ENCODE peak calls at places on chromosome 21, in nine cellular contexts. I is tibial artery; G is right cardiac atrium; Y is choroid plexus epithelial cell; O is activated naive CD4-positive, alpha-beta T cell; C is AG20443; R is brain microvascular endothelial cell; M is stimulated activated CD4-positive, alpha-beta T cell treated with anti-CD3 and anti-CD28 coated beads, Interleukin-2, amount 100 ng/mL, for 48 hours; L is cardiac muscle cell. B is an unnamed sample.

GRCh38 chr21:20943476-20944085 is 54.6 kb upstream of the NCAM2 start:
- DNase-seq in L (no peak), G (no peak), C (no peak), M (no peak), I (no peak), O (no peak), Y (no peak), R (no peak), B (no peak)

GRCh38 chr21:46559291-46559983 is 45.4 kb downstream of the S100B start:
- DNase-seq in L (peak), M (peak), R (no peak), I (no peak), Y (no peak), O (no peak), C (no peak), G (no peak), B (no peak)

GRCh38 chr21:29077651-29078090 is 4.2 kb upstream of the CCT8 start:
- DNase-seq in G (no peak), O (no peak), R (no peak), M (no peak), L (no peak), Y (peak), I (no peak), C (peak), B (no peak)

GRCh38 chr21:33197546-33197945 is 32.2 kb upstream of the IFNAR2 start:
- DNase-seq in L (peak), C (no peak), Y (no peak), I (no peak), O (no peak), G (peak), R (no peak), M (no peak), B (no peak)

GRCh38 chr21:42764443-42764760 is 111.0 kb downstream of the PDE9A start:
- DNase-seq in R (no peak), O (no peak), Y (no peak), G (no peak), I (no peak), L (no peak), M (no peak), C (no peak), B (no peak)

GRCh38 chr21:43864313-43864805 is 664 bp upstream of the AGPAT3 start:
- DNase-seq in O (no peak), R (no peak), C (peak), G (peak), I (no peak), L (peak), Y (no peak), M (peak), B (peak)

GRCh38 chr21:15063081-15063820 is 1.5 kb downstream of the NRIP1 start:
- DNase-seq in I (no peak), O (peak), R (no peak), Y (peak), G (no peak), L (peak), M (peak), C (no peak), B (no peak)

GRCh38 chr21:31117046-31117916 is 79.0 kb upstream of the KRTAP19-8 start:
- DNase-seq in C (peak), M (no peak), G (no peak), R (peak), O (no peak), I (no peak), Y (peak), L (no peak), B (no peak)

GRCh38 chr21:17455451-17455850 is 57.4 kb upstream of the CXADR start:
- DNase-seq in C (no peak), R (no peak), Y (no peak), I (no peak), G (no peak), O (no peak), L (no peak), M (no peak), B (no peak)

GRCh38 chr21:25350056-25350455 is 257.2 kb downstream of the MRPL39 start:
- DNase-seq in O (no peak), L (peak), G (no peak), M (peak), Y (peak), I (no peak), R (peak), C (peak), B (no peak)

GRCh38 chr21:44370027-44370735 is 16.8 kb downstream of the TRPM2 start:
- DNase-seq in R (peak), M (no peak), O (no peak), G (no peak), Y (peak), I (no peak), C (peak), L (peak), B (no peak)

GRCh38 chr21:33848252-33848953 is 67.2 kb downstream of the ATP5PO start:
- DNase-seq in M (no peak), G (no peak), L (no peak), O (no peak), Y (no peak), C (no peak), R (no peak), I (no peak), B (no peak)

GRCh38 chr21:37365657-37366487 is 701 bp upstream of the DYRK1A start:
- DNase-seq in R (peak), C (peak), Y (peak), I (peak), G (peak), O (peak), M (peak), L (peak), B (no peak)

GRCh38 chr21:44916965-44917364 is 3.7 kb downstream of the ITGB2 start:
- DNase-seq in R (no peak), L (no peak), I (no peak), G (no peak), C (no peak), O (no peak), M (no peak), Y (no peak), B (no peak)

GRCh38 chr21:43921979-43922945 is 57.2 kb downstream of the AGPAT3 start:
- DNase-seq in I (no peak), C (no peak), O (no peak), Y (no peak), M (peak), G (no peak), L (no peak), R (peak), B (no peak)

GRCh38 chr21:14864211-14865021 is 200.4 kb downstream of the NRIP1 start:
- DNase-seq in C (peak), R (peak), Y (peak), I (peak), G (peak), L (peak), M (peak), O (no peak), B (peak)

GRCh38 chr21:16455978-16456377 is 726.2 kb downstream of the USP25 start:
- DNase-seq in Y (peak), I (no peak), G (no peak), M (no peak), C (no peak), L (peak), O (no peak), R (no peak), B (no peak)

GRCh38 chr21:25929859-25930520 is 195.2 kb downstream of the GABPA start:
- DNase-seq in I (peak), O (no peak), G (peak), Y (peak), M (no peak), R (peak), L (no peak), C (no peak), B (no peak)

GRCh38 chr21:42193721-42194120 is 25.2 kb upstream of the ABCG1 start:
- DNase-seq in C (no peak), M (no peak), Y (no peak), R (no peak), O (no peak), I (no peak), G (no peak), L (no peak), B (no peak)

GRCh38 chr21:33205476-33205875 is 24.3 kb upstream of the IFNAR2 start:
- DNase-seq in O (no peak), R (no peak), M (no peak), G (no peak), C (no peak), L (no peak), Y (no peak), I (no peak), B (no peak)

GRCh38 chr21:25385912-25386474 is 221.3 kb downstream of the MRPL39 start:
- DNase-seq in M (no peak), C (peak), R (no peak), L (peak), Y (peak), G (no peak), O (no peak), I (no peak), B (peak)

GRCh38 chr21:36596174-36596573 is 102.7 kb upstream of the SIM2 start:
- DNase-seq in R (no peak), G (no peak), M (no peak), C (no peak), O (no peak), I (no peak), L (no peak), Y (no peak), B (no peak)

GRCh38 chr21:36483095-36483494 is 3.2 kb upstream of the CLDN14 start:
- DNase-seq in L (no peak), C (no peak), R (no peak), O (no peak), Y (no peak), I (no peak), M (no peak), G (no peak), B (no peak)

GRCh38 chr21:41065539-41065938 is 102.4 kb upstream of the BACE2 start:
- DNase-seq in O (no peak), C (no peak), G (no peak), I (no peak), Y (no peak), R (no peak), M (no peak), L (no peak), B (no peak)

GRCh38 chr21:25913488-25913887 is 178.7 kb downstream of the GABPA start:
- DNase-seq in G (no peak), O (no peak), L (no peak), R (no peak), M (no peak), I (no peak), Y (peak), C (no peak), B (no peak)

GRCh38 chr21:17512245-17513213 is at the start of gene CXADR:
- DNase-seq in R (no peak), Y (peak), M (peak), L (peak), G (peak), I (no peak), O (peak), C (peak), B (peak)

GRCh38 chr21:34997295-34997694 is 51.8 kb downstream of the RUNX1 start:
- DNase-seq in O (no peak), R (no peak), I (no peak), C (no peak), G (no peak), M (no peak), Y (no peak), L (no peak), B (no peak)

GRCh38 chr21:20040768-20041167 is 957.4 kb upstream of the NCAM2 start:
- DNase-seq in G (no peak), C (no peak), M (no peak), L (peak), O (no peak), R (no peak), Y (peak), I (no peak), B (no peak)

GRCh38 chr21:43645414-43645891 is 13.8 kb downstream of the HSF2BP start:
- DNase-seq in L (peak), C (peak), Y (peak), I (peak), R (peak), M (peak), G (peak), O (no peak), B (no peak)

GRCh38 chr21:45308211-45309068 is 20.7 kb upstream of the POFUT2 start:
- DNase-seq in G (peak), C (no peak), M (no peak), L (no peak), I (no peak), R (peak), Y (peak), O (no peak), B (no peak)

GRCh38 chr21:38613686-38614085 is 115.4 kb upstream of the ERG start:
- DNase-seq in C (no peak), M (no peak), L (no peak), I (no peak), R (no peak), G (no peak), O (no peak), Y (no peak), B (no peak)

GRCh38 chr21:33117268-33117888 is 47.4 kb downstream of the OLIG1 start:
- DNase-seq in C (no peak), Y (no peak), R (no peak), M (no peak), O (no peak), G (no peak), L (no peak), I (no peak), B (no peak)